ENCODE peak calls at places on chromosomes 12 and 14, in seven cellular contexts. X is GDM1; E is GM18507; N is SW480; G is NCI-H510A; V is activated CD4-positive, alpha-beta T cell treated with anti-CD3 and anti-CD28 coated beads, Interleukin-2, amount 10 ng/mL, durations not matched to agents 7 days and 5 days; O is AG09309. D is an unnamed sample.

GRCh38 chr12:15423629-15424028 is 101.3 kb downstream of the PTPRO start:
- DNase-seq in X (no peak), E (no peak), N (peak; percentile 86), G (no peak), V (no peak), O (no peak), D (no peak)

GRCh38 chr12:94571556-94571955 is 78.8 kb downstream of the TMCC3 start:
- DNase-seq in X (no peak), E (no peak), N (peak; percentile 57), G (peak; percentile 36), V (no peak), O (no peak), D (no peak)

GRCh38 chr12:39912211-39912980 is 193.5 kb downstream of the SLC2A13 start:
- DNase-seq in X (no peak), E (no peak), N (no peak), G (peak; percentile 4), V (no peak), O (no peak), D (no peak)

GRCh38 chr12:59119676-59120075 is 199.4 kb upstream of the LRIG3 start:
- DNase-seq in X (no peak), E (no peak), N (no peak), G (no peak), V (no peak), O (no peak), D (no peak)

GRCh38 chr14:103548463-103549351 is 13.8 kb downstream of the BAG5 start:
- DNase-seq in X (no peak), E (no peak), N (no peak), G (no peak), V (no peak), O (no peak), D (no peak)

GRCh38 chr12:121159467-121160307 is 27.0 kb downstream of the P2RX7 start:
- DNase-seq in X (no peak), E (no peak), N (no peak), G (no peak), V (no peak), O (no peak), D (no peak)

GRCh38 chr14:101736071-101736470 is 25.4 kb upstream of the PPP2R5C start:
- DNase-seq in X (no peak), E (no peak), N (no peak), G (no peak), V (no peak), O (no peak), D (peak; percentile 67)

GRCh38 chr12:88496429-88497190 is 83.7 kb downstream of the KITLG start:
- DNase-seq in X (no peak), E (no peak), N (no peak), G (no peak), V (no peak), O (no peak), D (no peak)

GRCh38 chr12:57864811-57865751 is 18.6 kb upstream of the CTDSP2 start:
- DNase-seq in X (no peak), E (no peak), N (peak; percentile 58), G (no peak), V (peak; percentile 49), O (no peak), D (peak; percentile 87)

GRCh38 chr14:61662437-61663311 is 32.6 kb upstream of the HIF1A start:
- DNase-seq in X (peak; percentile 54), E (peak; percentile 52), N (peak; percentile 27), G (peak; percentile 16), V (peak; percentile 76), O (no peak), D (no peak)

GRCh38 chr12:104411826-104412626 is 44.7 kb upstream of the CHST11 start:
- DNase-seq in X (no peak), E (no peak), N (no peak), G (no peak), V (no peak), O (no peak), D (peak; percentile 54)

GRCh38 chr12:117854339-117855012 is 114.3 kb downstream of the KSR2 start:
- DNase-seq in X (peak; percentile 7), E (no peak), N (peak; percentile 40), G (no peak), V (peak; percentile 60), O (no peak), D (no peak)

GRCh38 chr14:61561657-61562276 is 133.5 kb upstream of the HIF1A start:
- DNase-seq in X (no peak), E (no peak), N (peak; percentile 87), G (peak; percentile 44), V (no peak), O (peak; percentile 97), D (no peak)

GRCh38 chr14:53356361-53357150 is 203.4 kb upstream of the DDHD1 start:
- DNase-seq in X (no peak), E (no peak), N (no peak), G (no peak), V (no peak), O (no peak), D (no peak)

GRCh38 chr12:71014180-71014785 is 93.7 kb upstream of the PTPRR start:
- DNase-seq in X (no peak), E (no peak), N (peak; percentile 28), G (no peak), V (no peak), O (no peak), D (no peak)

GRCh38 chr12:912466-913235 is 36.8 kb downstream of the RAD52 start:
- DNase-seq in X (no peak), E (no peak), N (no peak), G (no peak), V (no peak), O (no peak), D (no peak)

GRCh38 chr12:45994736-45995135 is 4.4 kb upstream of the SCAF11 start:
- DNase-seq in X (no peak), E (no peak), N (peak; percentile 29), G (no peak), V (no peak), O (no peak), D (no peak)

GRCh38 chr14:24243336-24243836 is 963 bp upstream of the TINF2 start:
- DNase-seq in X (peak; percentile 44), E (no peak), N (peak; percentile 17), G (no peak), V (no peak), O (no peak), D (no peak)

GRCh38 chr14:99945732-99946651 is 119.2 kb upstream of the EVL start:
- DNase-seq in X (no peak), E (no peak), N (no peak), G (no peak), V (no peak), O (no peak), D (no peak)

GRCh38 chr14:103228076-103228806 is 105.0 kb downstream of the TNFAIP2 start:
- DNase-seq in X (no peak), E (no peak), N (no peak), G (no peak), V (no peak), O (no peak), D (no peak)

D was measured in osteocyte.